ENCODE peak calls at places on chromosomes 2 and 18, in ten cellular contexts. P is AG08396; A is stimulated activated CD8-positive, alpha-beta memory T cell treated with anti-CD3 and anti-CD28 coated beads, Interleukin-4, amount 100 ng/mL, for 1 hour; T is amniotic epithelial cell; E is activated naive CD8-positive, alpha-beta T cell treated with anti-CD3 and anti-CD28 coated beads, Interleukin-2, amount 50 U/mL, for 24 hours; M is astrocyte of the cerebellum; H is activated CD4-positive, alpha-beta T cell treated with anti-CD3 and anti-CD28 coated beads, Interleukin-2, amount 50 U/mL, for 1 hour; O is activated naive CD4-positive, alpha-beta T cell; D is progenitor cell of endocrine pancreas; V is immature natural killer cell. W is an unnamed sample.

GRCh38 chr2:62596061-62596658 is 90.2 kb upstream of the TMEM17 start:
- DNase-seq in H (no peak), O (no peak), E (no peak), P (peak), T (peak), M (peak), V (no peak), A (no peak), D (no peak), W (no peak)

GRCh38 chr2:102131564-102131963 is 11.0 kb upstream of the IL1R1 start:
- DNase-seq in A (no peak), P (no peak), D (no peak), O (no peak), T (no peak), V (no peak), H (no peak), M (no peak), E (no peak), W (no peak)

GRCh38 chr2:150351922-150352321 is 135.5 kb downstream of the RND3 start:
- DNase-seq in M (no peak), P (no peak), A (no peak), O (no peak), V (no peak), D (no peak), H (no peak), E (no peak), T (no peak), W (no peak)

GRCh38 chr2:67930156-67930555 is 132.6 kb downstream of the C1D start:
- DNase-seq in A (no peak), P (no peak), M (peak), D (no peak), O (no peak), T (no peak), H (no peak), V (no peak), E (no peak), W (peak)

GRCh38 chr2:65489269-65489668 is 56.9 kb upstream of the SPRED2 start:
- DNase-seq in O (no peak), D (no peak), T (no peak), E (no peak), A (no peak), H (no peak), M (no peak), V (no peak), P (no peak), W (no peak)

GRCh38 chr2:207624170-207625013 is 802 bp downstream of the METTL21A start:
- DNase-seq in A (peak), P (peak), H (peak), V (peak), T (peak), D (peak), O (peak), M (no peak), E (peak), W (no peak)

GRCh38 chr2:19772981-19773380 is 128.8 kb downstream of the TTC32 start:
- DNase-seq in P (no peak), E (no peak), O (no peak), D (no peak), V (no peak), M (no peak), A (no peak), T (no peak), H (no peak), W (no peak)

GRCh38 chr2:232800166-232800565 is 23.8 kb upstream of the KCNJ13 start:
- DNase-seq in D (no peak), O (no peak), H (no peak), V (no peak), P (no peak), E (no peak), A (no peak), M (no peak), T (no peak), W (no peak)

GRCh38 chr2:42810971-42811865 is 18.8 kb upstream of the HAAO start:
- DNase-seq in V (peak), H (peak), T (peak), E (peak), D (peak), O (peak), M (no peak), P (peak), A (peak), W (peak)

GRCh38 chr2:201260302-201260800 is at the start of gene CASP8:
- DNase-seq in H (peak), V (peak), O (peak), M (no peak), A (no peak), T (peak), D (no peak), P (no peak), E (peak), W (no peak)

GRCh38 chr2:8836979-8837794 is at the start of gene KIDINS220:
- DNase-seq in T (peak), D (peak), O (peak), V (peak), P (peak), A (peak), M (peak), H (peak), E (peak), W (peak)

GRCh38 chr2:86214503-86214832 is 15.2 kb downstream of the MRPL35 start:
- DNase-seq in P (no peak), A (no peak), V (no peak), T (no peak), M (no peak), H (no peak), O (no peak), D (no peak), E (no peak), W (no peak)

GRCh38 chr2:188122983-188123382 is 168.7 kb upstream of the GULP1 start:
- DNase-seq in O (no peak), V (no peak), T (no peak), E (no peak), P (no peak), D (no peak), H (no peak), A (no peak), M (no peak), W (no peak)

GRCh38 chr2:68908392-68908970 is 37.3 kb upstream of the BMP10 start:
- DNase-seq in V (peak), A (peak), H (peak), D (no peak), E (peak), T (peak), P (peak), M (peak), O (peak), W (no peak)

GRCh38 chr18:31233550-31234306 is 71.1 kb upstream of the DSC1 start:
- DNase-seq in V (no peak), P (no peak), E (no peak), O (no peak), M (peak), T (no peak), H (no peak), A (no peak), D (no peak), W (no peak)

GRCh38 chr2:47031909-47032668 is 116.5 kb upstream of the MCFD2 start:
- DNase-seq in P (no peak), D (no peak), E (no peak), H (no peak), A (no peak), V (no peak), T (peak), M (no peak), O (no peak), W (no peak)

GRCh38 chr2:234259440-234259839 is 208.9 kb downstream of the SPP2 start:
- DNase-seq in E (no peak), P (no peak), T (no peak), H (no peak), A (no peak), M (no peak), D (no peak), O (no peak), V (no peak), W (no peak)

GRCh38 chr18:6879508-6880195 is 150.1 kb downstream of the ARHGAP28 start:
- DNase-seq in V (no peak), E (no peak), P (no peak), H (no peak), A (no peak), O (no peak), M (no peak), T (no peak), D (no peak), W (no peak)

GRCh38 chr18:45954070-45954712 is 12.9 kb downstream of the EPG5 start:
- DNase-seq in P (peak), H (no peak), O (no peak), T (peak), M (peak), A (no peak), E (no peak), D (no peak), V (no peak), W (no peak)

GRCh38 chr2:152884088-152884487 is 165.7 kb downstream of the ARL6IP6 start:
- DNase-seq in V (no peak), E (no peak), T (no peak), M (no peak), H (no peak), P (no peak), A (no peak), D (no peak), O (no peak), W (no peak)

GRCh38 chr2:20619624-20620024 is 31.3 kb downstream of the HS1BP3 start:
- DNase-seq in P (no peak), M (no peak), H (no peak), O (no peak), D (no peak), E (no peak), A (no peak), T (no peak), V (no peak), W (no peak)

GRCh38 chr2:161788175-161788574 is 164.0 kb downstream of the SLC4A10 start:
- DNase-seq in T (no peak), M (no peak), O (no peak), D (no peak), V (no peak), E (no peak), P (no peak), H (no peak), A (no peak), W (no peak)

GRCh38 chr2:19860022-19860421 is 41.8 kb downstream of the TTC32 start:
- DNase-seq in T (no peak), V (no peak), A (no peak), O (no peak), D (no peak), E (no peak), P (peak), H (no peak), M (no peak), W (no peak)

GRCh38 chr2:71452565-71452964 is 796 bp upstream of the DYSF start:
- DNase-seq in P (no peak), E (peak), A (no peak), H (no peak), V (no peak), T (peak), D (no peak), M (no peak), O (no peak), W (no peak)

GRCh38 chr2:216426938-216427337 is 14.7 kb downstream of the SMARCAL1 start:
- DNase-seq in E (no peak), D (no peak), P (peak), V (no peak), H (no peak), A (no peak), O (no peak), T (peak), M (no peak), W (no peak)

GRCh38 chr2:138423198-138423597 is 78.4 kb upstream of the SPOPL start:
- DNase-seq in D (no peak), P (no peak), A (no peak), E (no peak), O (no peak), V (no peak), M (no peak), T (no peak), H (no peak), W (no peak)

GRCh38 chr2:202149155-202149762 is 76.2 kb downstream of the KIAA2012 start:
- DNase-seq in O (no peak), E (no peak), A (no peak), V (no peak), T (peak), M (no peak), D (no peak), H (no peak), P (no peak), W (peak)

GRCh38 chr18:24426398-24427294 is at the start of gene IMPACT:
- DNase-seq in P (peak), E (peak), V (peak), O (peak), M (peak), T (peak), D (peak), H (peak), A (peak), W (peak)

GRCh38 chr18:79568543-79569205 is 110.9 kb upstream of the CTDP1 start:
- DNase-seq in H (no peak), M (no peak), D (no peak), E (no peak), V (no peak), T (no peak), P (no peak), A (no peak), O (no peak), W (no peak)

GRCh38 chr18:49486617-49486958 is 446 bp downstream of the C18orf32 start:
- DNase-seq in A (no peak), E (no peak), D (no peak), H (no peak), M (no peak), V (no peak), P (no peak), O (no peak), T (peak), W (no peak)

GRCh38 chr2:177771191-177771590 is 301.4 kb downstream of the PDE11A start:
- DNase-seq in O (no peak), T (peak), M (no peak), H (no peak), A (no peak), D (no peak), E (no peak), P (no peak), V (no peak), W (no peak)

GRCh38 chr2:239265681-239266435 is 135.0 kb downstream of the HDAC4 start:
- DNase-seq in P (no peak), D (no peak), M (no peak), O (no peak), H (no peak), V (no peak), A (no peak), E (no peak), T (no peak), W (no peak)

GRCh38 chr2:26355038-26355995 is 8.7 kb upstream of the ADGRF3 start:
- DNase-seq in E (no peak), M (peak), D (no peak), P (peak), H (no peak), O (no peak), T (peak), A (no peak), V (no peak), W (no peak)

GRCh38 chr2:240254337-240255164 is 114.1 kb upstream of the OTOS start:
- DNase-seq in T (no peak), O (no peak), M (no peak), E (no peak), D (no peak), A (no peak), V (no peak), P (no peak), H (no peak), W (no peak)

GRCh38 chr18:76380791-76381405 is 114.1 kb downstream of the ZNF516 start:
- DNase-seq in P (peak), E (peak), D (no peak), A (no peak), O (no peak), T (peak), M (no peak), V (no peak), H (no peak), W (peak)

W was measured in H1.